ENCODE peak calls at places on chromosomes 12 and 14, in five cellular contexts. M is EL, J is posterior cingulate gyrus, R is kidney glomerular epithelial cell, U is WTC11. T is an unnamed sample.

GRCh38 chr12:113048716-113049127 is 7.8 kb upstream of the DTX1 start:
- DNase-seq in M (peak; percentile 62), J (peak; percentile 67), R (peak; percentile 62), U (peak; percentile 51), T (no peak)

GRCh38 chr12:92464911-92465310 is 237.9 kb upstream of the PLEKHG7 start:
- DNase-seq in M (no peak), J (no peak), R (no peak), U (no peak), T (no peak)

GRCh38 chr12:80946591-80946990 is 8.9 kb upstream of the LIN7A start:
- DNase-seq in M (no peak), J (no peak), R (no peak), U (no peak), T (no peak)

GRCh38 chr12:63918788-63919300 is 74.3 kb downstream of the SRGAP1 start:
- DNase-seq in M (peak; percentile 96), J (no peak), R (peak; percentile 80), U (no peak), T (no peak)

GRCh38 chr14:61528591-61529021 is 166.7 kb upstream of the HIF1A start:
- DNase-seq in M (peak; percentile 95), J (no peak), R (no peak), U (no peak), T (no peak)

GRCh38 chr14:32933623-32933942 is 5.1 kb upstream of the NPAS3 start:
- DNase-seq in M (no peak), J (no peak), R (peak; percentile 31), U (peak; percentile 45), T (no peak)

GRCh38 chr14:98906123-98906995 is 365.6 kb downstream of the BCL11B start:
- DNase-seq in M (no peak), J (no peak), R (peak; percentile 18), U (no peak), T (no peak)

GRCh38 chr14:104685216-104685997 is 4.0 kb upstream of the INF2 start:
- DNase-seq in M (no peak), J (no peak), R (no peak), U (no peak), T (no peak)

GRCh38 chr12:19036673-19037357 is 92.7 kb upstream of the PLEKHA5 start:
- DNase-seq in M (no peak), J (no peak), R (no peak), U (no peak), T (no peak)

GRCh38 chr12:2998789-2999264 is 39.6 kb downstream of the TEAD4 start:
- DNase-seq in M (peak; percentile 83), J (peak; percentile 51), R (peak; percentile 82), U (peak; percentile 68), T (no peak)

GRCh38 chr12:92278378-92278828 is 132.8 kb upstream of the BTG1 start:
- DNase-seq in M (no peak), J (no peak), R (no peak), U (no peak), T (no peak)

GRCh38 chr12:26195641-26196423 is 459 bp downstream of the SSPN start:
- DNase-seq in M (peak; percentile 62), J (peak; percentile 67), R (peak; percentile 31), U (peak; percentile 39), T (peak; percentile 55)

GRCh38 chr14:95294834-95295599 is 24.7 kb downstream of the CLMN start:
- DNase-seq in M (no peak), J (no peak), R (no peak), U (no peak), T (no peak)

GRCh38 chr14:95495538-95496025 is 20.9 kb downstream of the SYNE3 start:
- DNase-seq in M (no peak), J (no peak), R (no peak), U (no peak), T (no peak)

GRCh38 chr14:22163051-22163450 is 426.0 kb downstream of the DAD1 start:
- DNase-seq in M (no peak), J (no peak), R (peak; percentile 46), U (no peak), T (no peak)

GRCh38 chr12:122646568-122647220 is 56.5 kb downstream of the HCAR2 start:
- DNase-seq in M (peak; percentile 89), J (no peak), R (no peak), U (no peak), T (no peak)

GRCh38 chr12:90909069-90909676 is 45.8 kb downstream of the CCER1 start:
- DNase-seq in M (peak; percentile 62), J (peak; percentile 17), R (peak; percentile 44), U (peak; percentile 35), T (peak; percentile 11)

GRCh38 chr12:45644521-45644920 is 85.0 kb upstream of the ARID2 start:
- DNase-seq in M (peak; percentile 54), J (no peak), R (no peak), U (no peak), T (no peak)

GRCh38 chr12:31950492-31950891 is 8.7 kb upstream of the RESF1 start:
- DNase-seq in M (no peak), J (no peak), R (no peak), U (no peak), T (no peak)

GRCh38 chr14:51719970-51720369 is 68.3 kb downstream of the FRMD6 start:
- DNase-seq in M (no peak), J (no peak), R (no peak), U (no peak), T (no peak)

GRCh38 chr12:116735951-116736599 is 1.8 kb downstream of the SPRING1 start:
- DNase-seq in M (no peak), J (no peak), R (no peak), U (no peak), T (no peak)

GRCh38 chr14:75123991-75124390 is 2.9 kb downstream of the NEK9 start:
- DNase-seq in M (peak; percentile 81), J (no peak), R (peak; percentile 20), U (no peak), T (no peak)

GRCh38 chr14:22112004-22112403 is 438.4 kb upstream of the OR4E1 start:
- DNase-seq in M (peak; percentile 3), J (no peak), R (no peak), U (peak; percentile 63), T (no peak)